ENCODE peak calls at places on chromosomes 16 and 17, in seven cellular contexts. H is CD8-positive, alpha-beta memory T cell; I is AG10803; U is putamen; P is AG04450; R is fibroblast of the conjunctiva; L is activated T-helper 9 cell treated with anti-CD3 and anti-CD28 coated beads, Interleukin-2, amount 50 U/mL, for 16 hours. Z is an unnamed sample.

GRCh38 chr17:79937435-79937870 is 98.2 kb upstream of the CBX4 start:
- DNase-seq in H (no peak), I (no peak), U (no peak), P (no peak), R (no peak), L (no peak), Z (no peak)

GRCh38 chr17:76808326-76808725 is 59.9 kb upstream of the MGAT5B start:
- DNase-seq in H (no peak), I (no peak), U (no peak), P (no peak), R (no peak), L (no peak), Z (no peak)

GRCh38 chr17:48871551-48872351 is 20.8 kb upstream of the ATP5MC1 start:
- DNase-seq in H (no peak), I (no peak), U (no peak), P (no peak), R (no peak), L (no peak), Z (no peak)

GRCh38 chr16:4661661-4662060 is 31.7 kb upstream of the NUDT16L1 start:
- DNase-seq in H (no peak), I (peak; percentile 11), U (no peak), P (no peak), R (no peak), L (no peak), Z (no peak)

GRCh38 chr16:66925322-66925840 is at the start of gene RRAD:
- DNase-seq in H (no peak), I (peak; percentile 44), U (no peak), P (no peak), R (no peak), L (no peak), Z (no peak)

GRCh38 chr16:5349661-5350060 is 252.1 kb upstream of the EEF2KMT start:
- DNase-seq in H (no peak), I (no peak), U (no peak), P (no peak), R (no peak), L (no peak), Z (no peak)

GRCh38 chr17:73458191-73458590 is 146.4 kb upstream of the CDC42EP4 start:
- DNase-seq in H (no peak), I (no peak), U (no peak), P (no peak), R (no peak), L (no peak), Z (no peak)

GRCh38 chr16:29148867-29149272 is 164.0 kb downstream of the LAT start:
- DNase-seq in H (peak; percentile 64), I (no peak), U (no peak), P (no peak), R (no peak), L (peak; percentile 23), Z (peak; percentile 63)

GRCh38 chr16:67968440-67969285 is at the start of gene SLC12A4:
- DNase-seq in H (peak; percentile 85), I (peak; percentile 76), U (peak; percentile 42), P (no peak), R (peak; percentile 56), L (peak; percentile 78), Z (peak; percentile 80)

GRCh38 chr17:40532520-40533253 is 31.3 kb upstream of the TNS4 start:
- DNase-seq in H (no peak), I (no peak), U (no peak), P (no peak), R (no peak), L (no peak), Z (no peak)

GRCh38 chr16:54934536-54935410 is 4.1 kb downstream of the IRX5 start:
- DNase-seq in H (no peak), I (peak; percentile 56), U (no peak), P (no peak), R (no peak), L (no peak), Z (no peak)

GRCh38 chr17:30000755-30001257 is 59.4 kb downstream of the EFCAB5 start:
- DNase-seq in H (no peak), I (no peak), U (no peak), P (no peak), R (no peak), L (no peak), Z (no peak)

GRCh38 chr17:48270896-48271295 is 159.1 kb downstream of the SKAP1 start:
- DNase-seq in H (no peak), I (no peak), U (no peak), P (no peak), R (no peak), L (no peak), Z (no peak)

GRCh38 chr16:87047221-87048037 is 269.8 kb downstream of the C16orf95 start:
- DNase-seq in H (no peak), I (no peak), U (no peak), P (no peak), R (no peak), L (no peak), Z (no peak)

GRCh38 chr17:11996722-11997146 is 541 bp downstream of the ZNF18 start:
- DNase-seq in H (peak; percentile 25), I (peak; percentile 43), U (peak; percentile 43), P (no peak), R (no peak), L (no peak), Z (no peak)

GRCh38 chr17:80457236-80457856 is 19.1 kb downstream of the NPTX1 start:
- DNase-seq in H (no peak), I (no peak), U (no peak), P (no peak), R (no peak), L (no peak), Z (no peak)

GRCh38 chr17:78343433-78344201 is 16.3 kb downstream of the SOCS3 start:
- DNase-seq in H (peak; percentile 51), I (no peak), U (no peak), P (no peak), R (no peak), L (peak; percentile 55), Z (peak; percentile 91)

GRCh38 chr17:2549392-2550211 is 37.9 kb upstream of the METTL16 start:
- DNase-seq in H (no peak), I (no peak), U (no peak), P (no peak), R (no peak), L (no peak), Z (no peak)

GRCh38 chr16:1471569-1472194 is 3.1 kb downstream of the CLCN7 start:
- DNase-seq in H (no peak), I (no peak), U (no peak), P (no peak), R (no peak), L (no peak), Z (no peak)

GRCh38 chr16:12214509-12214908 is 238.0 kb downstream of the SNX29 start:
- DNase-seq in H (no peak), I (no peak), U (no peak), P (no peak), R (no peak), L (no peak), Z (no peak)

GRCh38 chr17:80834896-80835281 is 156.8 kb upstream of the CHMP6 start:
- DNase-seq in H (no peak), I (no peak), U (no peak), P (no peak), R (no peak), L (no peak), Z (no peak)